ENCODE peak calls at places on chromosomes 11 and 22, in four cellular contexts. I, D, O and R are unnamed samples.

GRCh38 chr11:47143322-47143721 is 33.4 kb downstream of the ARFGAP2 start:
- DNase-seq in I (no peak), D (no peak), O (peak), R (peak)

GRCh38 chr11:45288395-45288794 is 2.3 kb upstream of the SYT13 start:
- DNase-seq in I (no peak), D (no peak), O (no peak), R (no peak)

GRCh38 chr11:7046474-7046873 is 26.2 kb downstream of the NLRP14 start:
- DNase-seq in I (no peak), D (no peak), O (peak), R (peak)

GRCh38 chr11:112523477-112523876 is 262.8 kb upstream of the PLET1 start:
- DNase-seq in I (peak), D (no peak), O (no peak), R (no peak)

GRCh38 chr22:30832407-30832987 is 136.1 kb downstream of the MORC2 start:
- DNase-seq in I (no peak), D (no peak), O (no peak), R (no peak)

GRCh38 chr11:14132312-14132711 is 169.8 kb downstream of the SPON1 start:
- DNase-seq in I (no peak), D (no peak), O (peak), R (no peak)

GRCh38 chr11:117327567-117328413 is at the start of gene CEP164:
- DNase-seq in I (peak), D (peak), O (peak), R (peak)

GRCh38 chr11:17822021-17822781 is 87.6 kb downstream of the KCNC1 start:
- DNase-seq in I (peak), D (no peak), O (peak), R (peak)

GRCh38 chr11:79402912-79403311 is 37.9 kb downstream of the TENM4 start:
- DNase-seq in I (no peak), D (no peak), O (no peak), R (no peak)

GRCh38 chr22:17171016-17171312 is 11.9 kb upstream of the HDHD5 start:
- DNase-seq in I (no peak), D (no peak), O (no peak), R (peak)

GRCh38 chr22:19810381-19811141 is 44.1 kb downstream of the GNB1L start:
- DNase-seq in I (peak), D (peak), O (peak), R (no peak)

GRCh38 chr22:31872209-31872608 is 72.1 kb upstream of the YWHAH start:
- DNase-seq in I (no peak), D (no peak), O (peak), R (peak)

GRCh38 chr11:70296681-70297080 is 26.2 kb downstream of the PPFIA1 start:
- DNase-seq in I (no peak), D (no peak), O (no peak), R (no peak)

GRCh38 chr22:44530106-44530505 is 32.1 kb upstream of the RTL6 start:
- DNase-seq in I (no peak), D (no peak), O (no peak), R (no peak)

GRCh38 chr11:123202155-123202714 is 7.2 kb upstream of the CLMP start:
- DNase-seq in I (peak), D (no peak), O (peak), R (peak)

GRCh38 chr11:7635137-7635536 is 38.2 kb downstream of the CYB5R2 start:
- DNase-seq in I (no peak), D (no peak), O (no peak), R (no peak)

GRCh38 chr11:123129920-123130319 is 65.1 kb downstream of the CLMP start:
- DNase-seq in I (no peak), D (no peak), O (peak), R (peak)

GRCh38 chr11:8813658-8814057 is 97.3 kb upstream of the AKIP1 start:
- DNase-seq in I (peak), D (no peak), O (peak), R (peak)

GRCh38 chr11:34379081-34379480 is 21.3 kb upstream of the ABTB2 start:
- DNase-seq in I (no peak), D (no peak), O (peak), R (peak)

GRCh38 chr11:58561394-58562102 is 14.1 kb downstream of the LPXN start:
- DNase-seq in I (no peak), D (no peak), O (peak), R (no peak)

GRCh38 chr22:31160328-31160978 is 471 bp downstream of the RNF185 start:
- DNase-seq in I (peak), D (peak), O (peak), R (no peak)

GRCh38 chr11:117823294-117823940 is 1.1 kb downstream of the FXYD2 start:
- DNase-seq in I (peak), D (peak), O (no peak), R (no peak)